ENCODE peak calls at places on chromosomes 3 and 15, in five cellular contexts. P is A549, A is GM12878, J is K562, D is HepG2. M is an unnamed sample.

GRCh38 chr3:128433630-128434185 is 33.0 kb downstream of the DNAJB8 start:
- DNase-seq in J (no peak), D (no peak), A (no peak), P (no peak), M (no peak)

GRCh38 chr3:45890405-45890804 is 4.1 kb downstream of the CCR9 start:
- DNase-seq in J (no peak), D (no peak), A (no peak), P (no peak), M (no peak)

GRCh38 chr15:81957698-81958097 is 88.1 kb downstream of the MEX3B start:
- DNase-seq in J (peak; percentile 21), A (no peak), P (no peak), D (no peak), M (no peak)

GRCh38 chr3:64023861-64024223 is 548 bp upstream of the PSMD6 start:
- DNase-seq in J (no peak), P (no peak), D (peak; percentile 27), A (no peak), M (no peak)

GRCh38 chr3:133112666-133113065 is 74.5 kb downstream of the TMEM108 start:
- DNase-seq in A (no peak), P (no peak), J (no peak), D (no peak), M (no peak)

GRCh38 chr15:95793226-95793625 is 537.3 kb upstream of the NR2F2 start:
- DNase-seq in A (no peak), J (no peak), P (no peak), D (no peak), M (no peak)

GRCh38 chr3:129558772-129559564 is 16.0 kb downstream of the H1-8 start:
- DNase-seq in J (peak; percentile 32), P (peak; percentile 34), A (no peak), D (peak; percentile 74), M (peak; percentile 84)

GRCh38 chr3:111252795-111253194 is 181.2 kb downstream of the NECTIN3 start:
- DNase-seq in J (no peak), A (no peak), D (no peak), P (no peak), M (no peak)

GRCh38 chr3:160808838-160809237 is 52.8 kb downstream of the PPM1L start:
- DNase-seq in D (no peak), P (no peak), A (no peak), J (no peak), M (no peak)
- TF ChIP-seq MYC in D (no peak), P (no peak), A (no peak), J (no peak), M (no peak)

DNA sequence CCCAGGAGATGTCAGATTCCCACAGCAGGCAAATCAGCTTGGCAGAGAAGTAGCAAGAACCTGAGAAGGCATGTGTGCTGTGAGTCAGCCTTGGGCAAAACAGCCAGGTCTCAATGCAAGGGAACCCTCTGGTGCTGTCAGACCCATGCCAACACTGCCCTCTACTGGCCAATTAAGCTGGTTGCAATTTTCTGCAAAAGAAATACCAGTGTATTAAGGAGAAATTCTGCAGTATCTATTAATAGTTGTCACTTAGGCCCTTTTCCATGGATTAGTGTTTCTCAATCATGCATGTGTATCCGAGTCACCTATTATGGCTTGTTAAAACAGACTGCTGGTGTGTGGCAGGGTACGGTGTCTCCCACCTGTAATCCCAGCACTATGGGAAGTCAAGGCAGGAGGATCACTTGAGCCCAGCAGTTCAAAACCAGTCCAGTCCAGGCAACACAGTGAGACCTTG is 26.2 kb downstream of the MAP4 start:
- DNase-seq in J (peak; percentile 84), P (peak; percentile 46), A (peak; percentile 37), D (peak; percentile 76), M (peak; percentile 84)
- TF ChIP-seq MYC in J (peak; percentile 32), P (no peak), A (no peak), D (no peak), M (peak; percentile 45)

GRCh38 chr3:148333091-148333490 is 364.6 kb upstream of the AGTR1 start:
- DNase-seq in D (no peak), A (no peak), P (no peak), J (no peak), M (no peak)
- TF ChIP-seq MYC in D (no peak), A (no peak), P (no peak), J (no peak), M (no peak)

DNA sequence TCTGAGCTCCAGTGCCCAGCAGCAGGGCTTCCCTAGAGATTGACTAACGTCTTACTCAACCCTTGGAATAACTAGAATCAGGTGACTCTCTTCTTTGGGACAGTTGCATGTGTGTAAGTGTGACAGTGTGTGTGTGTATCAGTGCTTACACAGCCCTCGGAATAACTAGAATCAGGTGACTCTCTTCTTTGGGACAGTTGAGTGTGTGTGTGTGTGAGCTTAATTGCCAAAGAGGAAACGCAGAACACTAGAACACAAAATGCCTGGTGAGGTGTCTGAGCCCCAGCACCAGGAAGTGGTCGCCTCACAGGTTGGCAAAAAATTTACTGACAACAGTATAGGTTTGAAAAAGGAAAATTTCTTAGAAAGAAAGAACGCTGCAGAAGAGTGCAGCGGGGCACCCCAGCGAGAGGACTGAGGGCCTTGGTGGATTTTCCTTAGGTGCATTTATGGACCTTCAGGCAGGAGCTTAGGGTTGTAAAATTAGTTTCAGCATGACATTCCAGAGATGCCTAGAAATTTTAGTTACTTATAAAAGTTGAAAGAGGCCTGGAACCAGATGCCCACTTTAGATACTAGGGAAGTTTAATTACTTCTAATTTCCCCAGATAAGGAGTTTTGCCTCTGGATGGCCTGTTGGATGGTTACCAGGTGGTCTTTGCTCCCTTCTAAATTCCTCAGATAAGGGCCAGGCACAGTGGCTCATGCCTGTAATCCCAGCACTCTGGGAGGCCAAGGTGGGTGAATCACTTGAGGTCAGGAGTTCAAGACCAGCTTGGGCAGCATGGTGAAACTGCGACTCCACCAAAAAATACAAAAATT is 3.7 kb upstream of the WDR82 start:
- DNase-seq in A (no peak), D (peak; percentile 59), J (no peak), P (no peak), M (no peak)
- TF ChIP-seq MYC in A (no peak), D (no peak), J (no peak), P (no peak), M (no peak)

M was measured in NB4.